ENCODE peak calls at places on chromosomes 12 and 14, in six cellular contexts. One of them, this sample, is unnamed.

GRCh38 chr12:22459872-22460490 is 84.4 kb downstream of the C2CD5 start:
- DNase-seq in T-helper 17 cell: no peak
- DNase-seq in fibroblast of the aortic adventitia: peak
- DNase-seq in T follicular helper cell: no peak
- DNase-seq in left lobe of liver: no peak
- DNase-seq in fibroblast of pulmonary artery: peak
- DNase-seq in this sample: no peak

GRCh38 chr14:95662376-95663186 is 23.6 kb upstream of the TCL1B start:
- DNase-seq in T-helper 17 cell: no peak
- DNase-seq in left lobe of liver: no peak
- DNase-seq in T follicular helper cell: no peak
- DNase-seq in fibroblast of pulmonary artery: no peak
- DNase-seq in fibroblast of the aortic adventitia: peak
- DNase-seq in this sample: no peak

GRCh38 chr12:124129132-124129531 is 156.1 kb downstream of the ZNF664 start:
- DNase-seq in fibroblast of pulmonary artery: no peak
- DNase-seq in fibroblast of the aortic adventitia: no peak
- DNase-seq in T follicular helper cell: no peak
- DNase-seq in T-helper 17 cell: no peak
- DNase-seq in left lobe of liver: no peak
- DNase-seq in this sample: no peak

GRCh38 chr12:88834226-88834625 is 254.0 kb upstream of the KITLG start:
- DNase-seq in fibroblast of the aortic adventitia: no peak
- DNase-seq in T-helper 17 cell: no peak
- DNase-seq in left lobe of liver: no peak
- DNase-seq in fibroblast of pulmonary artery: peak
- DNase-seq in T follicular helper cell: no peak
- DNase-seq in this sample: no peak

GRCh38 chr12:102379346-102379745 is 101.0 kb downstream of the IGF1 start:
- DNase-seq in fibroblast of the aortic adventitia: no peak
- DNase-seq in fibroblast of pulmonary artery: no peak
- DNase-seq in left lobe of liver: no peak
- DNase-seq in T-helper 17 cell: no peak
- DNase-seq in T follicular helper cell: no peak
- DNase-seq in this sample: no peak

GRCh38 chr12:124130717-124131670 is 158.0 kb downstream of the ZNF664 start:
- DNase-seq in T follicular helper cell: no peak
- DNase-seq in fibroblast of the aortic adventitia: no peak
- DNase-seq in left lobe of liver: peak
- DNase-seq in T-helper 17 cell: no peak
- DNase-seq in fibroblast of pulmonary artery: no peak
- DNase-seq in this sample: no peak

GRCh38 chr14:26703967-26704366 is 106.1 kb upstream of the NOVA1 start:
- DNase-seq in left lobe of liver: no peak
- DNase-seq in fibroblast of pulmonary artery: no peak
- DNase-seq in T follicular helper cell: no peak
- DNase-seq in T-helper 17 cell: no peak
- DNase-seq in fibroblast of the aortic adventitia: no peak
- DNase-seq in this sample: no peak

GRCh38 chr14:76373456-76373855 is 2.5 kb upstream of the ESRRB start:
- DNase-seq in T follicular helper cell: no peak
- DNase-seq in left lobe of liver: no peak
- DNase-seq in fibroblast of the aortic adventitia: no peak
- DNase-seq in T-helper 17 cell: no peak
- DNase-seq in fibroblast of pulmonary artery: no peak
- DNase-seq in this sample: no peak

GRCh38 chr12:67388331-67389163 is 119.4 kb downstream of the CAND1 start:
- DNase-seq in T-helper 17 cell: no peak
- DNase-seq in T follicular helper cell: no peak
- DNase-seq in fibroblast of the aortic adventitia: no peak
- DNase-seq in left lobe of liver: no peak
- DNase-seq in fibroblast of pulmonary artery: no peak
- DNase-seq in this sample: no peak

GRCh38 chr12:74111688-74112360 is 425.8 kb upstream of the ATXN7L3B start:
- DNase-seq in T follicular helper cell: no peak
- DNase-seq in fibroblast of the aortic adventitia: no peak
- DNase-seq in T-helper 17 cell: no peak
- DNase-seq in fibroblast of pulmonary artery: peak
- DNase-seq in left lobe of liver: no peak
- DNase-seq in this sample: no peak

GRCh38 chr12:22543246-22544037 is 900 bp downstream of the C2CD5 start:
- DNase-seq in left lobe of liver: peak
- DNase-seq in fibroblast of the aortic adventitia: peak
- DNase-seq in fibroblast of pulmonary artery: peak
- DNase-seq in T-helper 17 cell: peak
- DNase-seq in T follicular helper cell: peak
- DNase-seq in this sample: peak

GRCh38 chr14:101783260-101784016 is 21.9 kb downstream of the PPP2R5C start:
- DNase-seq in T-helper 17 cell: no peak
- DNase-seq in fibroblast of the aortic adventitia: no peak
- DNase-seq in left lobe of liver: no peak
- DNase-seq in T follicular helper cell: no peak
- DNase-seq in fibroblast of pulmonary artery: no peak
- DNase-seq in this sample: no peak

GRCh38 chr12:76670776-76671175 is 93.1 kb upstream of the ZDHHC17 start:
- DNase-seq in fibroblast of the aortic adventitia: no peak
- DNase-seq in fibroblast of pulmonary artery: no peak
- DNase-seq in left lobe of liver: no peak
- DNase-seq in T follicular helper cell: no peak
- DNase-seq in T-helper 17 cell: no peak
- DNase-seq in this sample: no peak

GRCh38 chr12:51392556-51393237 is 1.5 kb upstream of the GALNT6 start:
- DNase-seq in T-helper 17 cell: no peak
- DNase-seq in T follicular helper cell: no peak
- DNase-seq in fibroblast of pulmonary artery: no peak
- DNase-seq in fibroblast of the aortic adventitia: peak
- DNase-seq in left lobe of liver: no peak
- DNase-seq in this sample: no peak

This sample was measured in activated T-helper 9 cell treated with anti-CD3 and anti-CD28 coated beads, Interleukin-2, amount 50 U/mL, for 16 hours.